ENCODE peak calls at places on chromosomes 6 and 20, in eight cellular contexts. J is natural killer cell, H is MCF 10A, B is heart left ventricle, F is right atrium auricular region, S is left lung, L is fibroblast of lung, V is epithelial cell of esophagus. P is an unnamed sample.

GRCh38 chr6:44668976-44669934 is 281.7 kb downstream of the CDC5L start:
- DNase-seq in V (no peak), F (no peak), S (no peak), H (no peak), B (no peak), J (no peak), L (no peak), P (no peak)

GRCh38 chr20:63829598-63829942 is 1.5 kb downstream of the ZBTB46 start:
- DNase-seq in F (no peak), H (no peak), L (peak; percentile 26), B (no peak), J (no peak), S (no peak), V (no peak), P (no peak)

GRCh38 chr6:13766201-13766634 is 48.1 kb downstream of the MCUR1 start:
- DNase-seq in S (no peak), F (no peak), L (peak; percentile 63), B (no peak), J (no peak), V (peak; percentile 59), H (peak; percentile 21), P (no peak)

GRCh38 chr20:17616480-17617211 is 46.8 kb downstream of the DSTN start:
- DNase-seq in H (no peak), J (peak; percentile 13), L (no peak), V (no peak), F (peak; percentile 57), S (peak; percentile 64), B (peak; percentile 18), P (peak; percentile 13)

GRCh38 chr20:51454250-51454865 is 88.2 kb downstream of the NFATC2 start:
- DNase-seq in V (no peak), S (no peak), L (no peak), H (no peak), F (no peak), J (no peak), B (no peak), P (no peak)

GRCh38 chr6:129032602-129033001 is 149.7 kb downstream of the LAMA2 start:
- DNase-seq in S (no peak), B (no peak), F (no peak), V (no peak), J (no peak), H (no peak), L (peak; percentile 33), P (no peak)

GRCh38 chr6:135046912-135047311 is 7.7 kb downstream of the HBS1L start:
- DNase-seq in J (no peak), B (no peak), F (no peak), S (no peak), L (no peak), H (no peak), V (no peak), P (no peak)

GRCh38 chr6:64717281-64717680 is 989.7 kb downstream of the EYS start:
- DNase-seq in J (no peak), H (no peak), F (no peak), S (no peak), B (no peak), V (no peak), L (no peak), P (no peak)

GRCh38 chr6:135146160-135146920 is 34.8 kb upstream of the MYB start:
- DNase-seq in J (no peak), F (no peak), S (no peak), H (no peak), B (no peak), L (no peak), V (peak; percentile 45), P (no peak)

GRCh38 chr6:1043458-1043836 is 268.5 kb upstream of the FOXQ1 start:
- DNase-seq in F (no peak), L (no peak), J (no peak), S (no peak), B (no peak), V (no peak), H (no peak), P (no peak)

GRCh38 chr6:447381-448165 is 56.0 kb downstream of the IRF4 start:
- DNase-seq in F (no peak), V (no peak), H (no peak), L (no peak), B (no peak), S (no peak), J (no peak), P (no peak)

GRCh38 chr20:37893566-37894241 is 9.2 kb upstream of the VSTM2L start:
- DNase-seq in J (no peak), S (no peak), L (no peak), V (no peak), F (no peak), B (no peak), H (no peak), P (no peak)

GRCh38 chr20:37894454-37894853 is 8.5 kb upstream of the VSTM2L start:
- DNase-seq in V (no peak), F (no peak), H (no peak), L (no peak), J (no peak), B (no peak), S (no peak), P (no peak)

GRCh38 chr20:37899105-37900045 is 3.6 kb upstream of the VSTM2L start:
- DNase-seq in J (no peak), S (no peak), F (no peak), L (no peak), H (no peak), V (peak; percentile 59), B (no peak), P (no peak)

GRCh38 chr20:37898301-37899104 is 4.4 kb upstream of the VSTM2L start:
- DNase-seq in V (peak; percentile 73), S (no peak), L (no peak), H (no peak), F (no peak), B (no peak), J (no peak), P (no peak)

DNA sequence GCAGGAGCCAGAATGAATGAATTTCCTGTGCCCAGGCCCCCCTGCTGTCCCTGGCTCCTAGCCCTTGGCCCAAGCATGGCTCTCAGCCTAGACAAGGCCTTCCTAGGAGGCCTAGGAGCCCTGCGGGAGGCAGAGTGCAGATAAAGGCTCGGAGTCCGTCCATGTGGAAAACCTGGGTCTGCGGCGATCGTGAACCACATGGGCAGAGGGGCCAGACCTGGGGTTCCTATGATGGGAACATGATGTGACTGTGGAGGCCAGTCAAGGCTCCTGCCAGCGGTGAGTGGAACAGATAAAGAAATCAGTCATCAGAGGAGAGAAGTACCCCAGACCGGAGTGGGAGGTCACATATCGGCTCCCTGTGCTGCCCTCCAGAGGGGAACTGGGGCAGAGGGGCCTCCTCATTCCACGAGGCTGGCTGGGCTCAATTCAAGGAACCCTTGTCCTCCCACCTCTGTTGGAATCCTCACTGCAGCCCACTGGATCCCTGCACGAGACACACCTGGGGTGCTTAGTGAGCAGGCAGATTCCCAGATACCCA is 5.8 kb upstream of the VSTM2L start:
- DNase-seq in B (no peak), L (no peak), H (no peak), F (no peak), V (no peak), J (no peak), S (no peak), P (no peak)
- TF ChIP-seq CTCF in B (no peak), L (peak; percentile 39), H (no peak), F (no peak), V (no peak), J (no peak), S (no peak), P (no peak)

DNA sequence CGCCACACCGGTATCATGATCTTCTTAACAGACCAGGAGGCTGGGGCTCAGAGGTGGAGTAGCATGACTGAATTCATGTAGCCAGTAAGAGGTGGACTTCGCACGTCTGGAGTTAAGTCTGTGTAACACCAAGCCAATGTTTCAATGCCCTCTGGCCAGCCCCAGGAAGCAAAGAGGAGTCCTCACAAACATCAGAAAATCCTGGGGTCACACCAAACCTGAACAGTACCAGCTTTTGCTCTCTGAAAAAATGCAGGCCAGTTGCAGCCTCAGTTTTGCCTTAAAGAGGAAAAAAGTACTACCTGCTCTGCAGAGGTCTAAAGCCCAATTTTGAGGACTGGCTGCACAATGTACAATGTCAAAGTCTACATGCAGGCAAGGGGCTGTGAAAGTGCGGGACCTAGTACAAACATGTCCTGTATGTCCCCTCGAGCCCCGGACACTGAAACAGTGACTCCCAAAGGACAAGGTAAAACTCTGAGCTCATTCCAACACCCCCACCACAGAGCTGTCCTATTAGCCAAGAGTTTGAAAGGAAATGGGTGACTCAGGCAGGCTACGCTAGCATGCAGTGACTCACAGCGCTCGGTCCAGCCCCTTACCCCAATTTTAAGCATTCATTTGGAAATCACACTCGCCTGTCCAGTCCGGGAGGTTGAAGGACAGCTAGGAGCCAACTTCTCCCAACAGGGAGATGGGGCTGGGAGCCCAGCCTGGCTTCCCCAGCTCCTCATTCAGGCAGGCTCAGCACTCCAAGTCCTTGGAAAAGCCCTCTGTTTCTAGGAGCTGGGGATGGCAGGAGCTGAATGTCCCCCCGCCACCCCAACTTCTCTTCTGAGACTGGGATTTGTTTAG is 4.1 kb downstream of the SDC4 start:
- DNase-seq in L (peak; percentile 92), J (no peak), B (no peak), F (peak; percentile 91), H (peak; percentile 94), V (peak; percentile 94), S (no peak), P (no peak)
- TF ChIP-seq CTCF in L (no peak), J (no peak), B (no peak), F (no peak), H (no peak), V (no peak), S (no peak), P (no peak)

DNA sequence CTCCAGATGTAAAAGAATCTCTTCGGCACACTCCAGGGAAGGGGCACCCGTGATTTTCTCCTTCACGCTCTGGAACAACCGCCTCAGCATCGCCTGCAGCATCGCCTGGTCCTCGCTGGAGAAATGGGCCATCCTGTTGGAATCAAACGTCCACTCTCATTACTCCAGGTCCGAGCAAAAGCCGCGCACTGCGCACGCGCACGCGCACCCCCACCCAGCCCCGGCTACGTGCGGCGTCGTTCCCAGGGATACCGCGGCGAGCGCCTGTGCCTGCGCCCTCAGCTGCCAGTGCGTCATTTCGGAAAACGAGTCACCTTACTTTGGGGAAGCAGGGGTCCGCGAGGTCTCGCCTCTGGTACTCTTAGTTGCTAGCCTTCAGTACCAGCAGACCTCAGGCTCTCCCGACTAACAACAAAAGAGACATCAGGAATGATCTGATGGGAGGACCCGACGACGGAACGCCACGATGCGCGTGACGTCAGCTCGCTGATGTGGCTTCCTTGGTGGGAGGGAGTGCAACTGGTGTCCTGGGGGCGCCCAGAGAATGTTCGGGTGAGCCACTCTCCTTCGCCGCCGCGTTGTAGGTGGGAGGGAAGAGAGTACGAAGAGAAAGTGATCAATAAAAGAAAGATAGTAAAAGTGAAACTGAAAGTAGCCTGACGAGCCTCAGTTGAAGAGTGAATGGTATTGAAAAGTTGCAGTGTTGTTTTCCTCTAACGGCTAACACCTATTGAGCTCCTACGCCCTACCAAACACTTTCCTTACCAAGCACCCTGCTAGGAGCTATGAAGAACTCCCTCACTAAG is at the start of gene TBC1D32:
- DNase-seq in F (peak; percentile 94), V (peak; percentile 90), S (peak; percentile 97), H (peak; percentile 88), J (peak; percentile 80), L (peak; percentile 92), B (peak; percentile 93), P (peak; percentile 88)
- TF ChIP-seq CTCF in F (no peak), V (no peak), S (no peak), H (no peak), J (no peak), L (no peak), B (no peak), P (no peak)

DNA sequence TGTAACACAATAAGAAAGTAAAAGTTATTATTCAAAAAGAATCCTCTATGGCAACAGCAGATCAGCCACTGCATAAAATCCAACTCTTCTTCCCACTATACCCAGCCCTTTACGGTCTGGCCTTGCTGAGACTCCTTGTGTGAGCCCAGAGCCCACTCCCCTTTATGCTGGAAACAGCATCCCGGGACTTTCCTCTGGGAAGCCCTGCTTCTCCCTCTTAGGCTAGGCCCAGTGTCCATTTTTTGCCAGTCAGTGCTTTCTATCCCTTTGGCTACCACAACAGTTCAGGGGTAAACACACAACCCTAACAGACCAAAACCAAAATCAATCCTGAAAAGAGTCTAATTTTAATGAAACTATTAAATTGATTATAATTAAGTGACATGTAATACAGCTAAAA is 20.6 kb downstream of the FKBP5 start:
- DNase-seq in B (no peak), J (no peak), F (no peak), L (no peak), S (no peak), H (no peak), V (no peak), P (no peak)
- TF ChIP-seq CTCF in B (no peak), J (no peak), F (no peak), L (no peak), S (no peak), H (no peak), V (no peak), P (no peak)

P was measured in activated B cell treated with CpG ODN at 0.5 μM for 24 hours.